ENCODE peak calls at places on chromosome 14, in four cellular contexts. H is OCI-LY7, N is neural progenitor cell, J is GM23338. O is an unnamed sample.

GRCh38 chr14:25431211-25432076 is 381.5 kb upstream of the STXBP6 start:
- DNase-seq in J (peak), H (peak), N (peak), O (peak)

GRCh38 chr14:72710212-72710611 is 183.7 kb downstream of the DPF3 start:
- DNase-seq in H (no peak), J (no peak), N (no peak), O (no peak)

GRCh38 chr14:92922883-92923743 is at the start of gene CHGA:
- DNase-seq in J (peak), N (peak), H (peak), O (no peak)

GRCh38 chr14:92982941-92983340 is 60.0 kb downstream of the CHGA start:
- DNase-seq in J (no peak), H (no peak), N (no peak), O (peak)

GRCh38 chr14:36952702-36953101 is 219.7 kb downstream of the SLC25A21 start:
- DNase-seq in H (no peak), N (no peak), J (no peak), O (peak)

GRCh38 chr14:37253905-37254304 is 56.2 kb downstream of the MIPOL1 start:
- DNase-seq in N (no peak), J (no peak), H (no peak), O (peak)

GRCh38 chr14:69652942-69653680 is 41.7 kb downstream of the SUSD6 start:
- DNase-seq in N (no peak), J (no peak), H (peak), O (no peak)

GRCh38 chr14:44165286-44165685 is 341.8 kb downstream of the FSCB start:
- DNase-seq in N (no peak), J (no peak), H (no peak), O (no peak)

GRCh38 chr14:55579724-55580400 is at the start of gene KTN1:
- DNase-seq in N (peak), H (peak), J (peak), O (peak)

GRCh38 chr14:57707219-57707618 is 158.7 kb downstream of the SLC35F4 start:
- DNase-seq in H (no peak), N (no peak), J (no peak), O (no peak)

GRCh38 chr14:105856676-105857222 is 330.4 kb downstream of the TMEM121 start:
- DNase-seq in H (peak), J (no peak), N (no peak), O (no peak)

GRCh38 chr14:86999076-86999475 is 993.9 kb downstream of the GALC start:
- DNase-seq in N (no peak), J (no peak), H (no peak), O (no peak)

DNA sequence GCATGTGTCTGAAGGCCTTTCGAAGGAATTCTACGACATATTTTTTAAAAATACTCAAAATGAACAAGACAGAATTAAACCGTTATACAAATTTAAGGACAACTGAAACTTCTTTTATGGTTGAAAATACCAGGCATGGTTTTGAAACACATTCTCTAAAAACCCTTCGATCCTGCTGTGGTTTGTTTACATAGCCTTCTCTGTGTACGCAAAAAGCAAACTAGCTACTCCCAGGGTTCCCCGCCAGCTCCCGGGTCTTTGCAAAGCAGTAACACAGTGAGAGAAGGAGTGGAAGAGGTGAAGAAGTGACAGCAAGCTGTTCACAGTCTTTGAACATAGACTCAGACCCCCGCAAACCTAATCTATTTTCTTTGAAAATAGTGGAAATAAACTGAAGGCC is 2.2 kb upstream of the TC2N start:
- DNase-seq in H (no peak), N (no peak), J (no peak), O (no peak)
- TF ChIP-seq EZH2phosphoT487 in H (no peak), N (no peak), J (no peak), O (no peak)

GRCh38 chr14:20477211-20477876 is 8.1 kb downstream of the PNP start:
- DNase-seq in H (peak), J (no peak), N (no peak), O (no peak)
- TF ChIP-seq EZH2phosphoT487 in H (no peak), J (no peak), N (no peak), O (no peak)

DNA sequence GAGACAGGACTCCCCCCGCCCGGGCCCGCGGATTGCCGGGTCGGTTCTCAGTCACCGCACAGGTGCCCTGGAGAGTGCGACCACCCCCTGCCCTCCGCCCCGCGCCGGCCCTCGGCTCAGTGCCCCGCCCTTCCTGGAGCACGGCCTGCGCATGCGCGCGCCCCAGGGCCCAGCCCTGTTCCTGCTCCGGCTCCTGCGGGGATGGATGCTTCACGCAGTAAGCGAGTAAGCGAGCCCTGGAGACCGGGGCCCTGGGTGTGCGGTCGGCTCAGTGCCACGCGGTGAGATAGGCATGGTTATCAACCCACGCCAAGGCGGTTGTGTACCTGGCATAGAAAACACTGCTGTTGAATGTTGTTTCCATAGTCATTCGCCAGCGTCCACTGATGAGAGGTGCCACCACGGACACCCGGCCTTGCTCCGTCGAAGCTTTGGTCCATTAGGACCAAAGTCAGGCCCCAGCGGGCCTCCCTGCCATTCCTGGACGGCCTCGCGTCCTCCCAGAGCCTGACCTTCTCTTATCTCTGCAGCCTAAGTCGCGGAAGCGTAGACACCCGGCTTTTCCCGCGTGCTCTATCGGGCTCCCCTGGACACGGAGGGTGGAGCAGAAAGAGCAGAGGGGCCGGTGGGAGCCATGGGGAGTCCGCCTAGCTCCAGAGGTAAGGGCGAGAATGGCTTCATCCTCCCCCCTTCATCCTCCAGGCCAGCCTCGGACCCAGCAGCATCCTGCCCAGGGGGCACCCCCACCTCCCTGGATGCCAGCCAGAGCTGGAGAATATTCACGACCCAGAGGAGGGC is 90.6 kb downstream of the PAPOLA start:
- DNase-seq in J (peak), N (no peak), H (no peak), O (no peak)
- TF ChIP-seq EZH2phosphoT487 in J (no peak), N (no peak), H (no peak), O (no peak)

GRCh38 chr14:99318959-99319295 is 46.9 kb upstream of the BCL11B start:
- DNase-seq in H (no peak), J (no peak), N (no peak), O (no peak)
- TF ChIP-seq EZH2phosphoT487 in H (no peak), J (no peak), N (no peak), O (no peak)

GRCh38 chr14:76267322-76268012 is 108.5 kb upstream of the ESRRB start:
- DNase-seq in J (peak), H (no peak), N (peak), O (no peak)
- TF ChIP-seq EZH2phosphoT487 in J (no peak), H (no peak), N (no peak), O (no peak)

GRCh38 chr14:51202914-51203665 is 37.0 kb upstream of the TMX1 start:
- DNase-seq in H (no peak), N (no peak), J (no peak), O (no peak)

GRCh38 chr14:51201890-51202289 is 38.2 kb upstream of the TMX1 start:
- DNase-seq in H (no peak), N (no peak), J (no peak), O (no peak)

GRCh38 chr14:51205486-51205885 is 34.6 kb upstream of the TMX1 start:
- DNase-seq in H (no peak), N (no peak), J (no peak), O (no peak)

GRCh38 chr14:51206462-51206861 is 33.6 kb upstream of the TMX1 start:
- DNase-seq in J (peak), H (no peak), N (peak), O (peak)

GRCh38 chr14:51203881-51204280 is 36.2 kb upstream of the TMX1 start:
- DNase-seq in H (no peak), N (no peak), J (no peak), O (no peak)
- TF ChIP-seq EZH2phosphoT487 in H (no peak), N (no peak), J (no peak), O (no peak)

GRCh38 chr14:95681153-95681552 is 5.1 kb upstream of the TCL1B start:
- DNase-seq in J (no peak), H (no peak), N (no peak), O (no peak)

GRCh38 chr14:95677168-95677835 is 8.9 kb upstream of the TCL1B start:
- DNase-seq in H (no peak), N (no peak), J (no peak), O (no peak)

GRCh38 chr14:95679148-95679547 is 7.1 kb upstream of the TCL1B start:
- DNase-seq in H (no peak), J (no peak), N (no peak), O (no peak)

GRCh38 chr14:95683793-95684192 is 2.4 kb upstream of the TCL1B start:
- DNase-seq in N (peak), H (peak), J (peak), O (peak)

DNA sequence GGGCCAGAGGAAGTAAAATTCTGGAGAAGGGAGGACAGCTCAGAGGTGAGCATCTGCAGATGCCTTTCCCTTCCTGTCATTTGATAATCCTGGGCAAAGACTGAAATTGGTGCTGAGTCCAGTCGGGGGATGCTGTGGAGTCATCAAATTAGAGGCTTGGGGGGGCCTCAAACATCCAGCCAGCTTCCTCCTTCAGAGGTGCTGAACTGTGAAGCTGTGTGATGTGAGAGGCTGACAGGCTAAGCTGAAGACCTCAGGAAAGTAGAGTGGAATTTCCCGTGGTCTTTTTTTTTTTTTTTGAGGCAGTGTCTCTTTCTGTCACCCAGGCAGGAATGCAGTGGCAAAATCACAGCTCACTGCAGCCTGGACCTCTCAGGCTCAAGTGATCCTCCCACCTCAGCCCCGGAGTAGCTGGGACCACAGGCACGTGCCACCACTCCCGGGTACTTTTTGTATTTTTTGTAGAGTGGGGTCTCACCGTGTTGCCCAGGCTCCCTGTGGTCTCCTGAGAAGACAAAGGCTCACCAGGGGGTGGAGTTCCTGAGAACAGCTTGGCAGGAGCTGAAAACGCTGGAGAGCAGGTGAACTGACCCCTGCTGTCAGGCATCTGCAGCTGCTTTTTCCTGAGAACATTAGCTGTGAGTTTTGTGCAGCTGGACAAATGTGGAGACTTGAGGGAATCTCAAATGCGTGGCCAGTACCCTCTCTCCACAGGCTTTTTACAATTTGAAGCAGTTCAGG is 6.1 kb upstream of the TCL1B start:
- DNase-seq in J (peak), N (peak), H (peak), O (no peak)
- TF ChIP-seq EZH2phosphoT487 in J (no peak), N (no peak), H (no peak), O (no peak)

O was measured in PC-3.